ENCODE peak calls at places on chromosomes 12 and 14, in six cellular contexts. One of them, this sample, is unnamed.

GRCh38 chr14:28707814-28708213 is 58.8 kb upstream of the FOXG1 start:
- DNase-seq in putamen: peak
- DNase-seq in hepatocyte: no peak
- DNase-seq in OCI-LY7: no peak
- DNase-seq in stimulated activated CD4-positive, alpha-beta T cell treated with anti-CD3 and anti-CD28 coated beads, Interleukin-1b, Interleukin-23, amount 100 ng/mL, for 24 hours: no peak
- DNase-seq in GM04504: peak
- DNase-seq in this sample: no peak

GRCh38 chr14:96502621-96503251 is 554 bp downstream of the PAPOLA start:
- DNase-seq in putamen: peak
- DNase-seq in hepatocyte: peak
- DNase-seq in OCI-LY7: peak
- DNase-seq in stimulated activated CD4-positive, alpha-beta T cell treated with anti-CD3 and anti-CD28 coated beads, Interleukin-1b, Interleukin-23, amount 100 ng/mL, for 24 hours: peak
- DNase-seq in GM04504: no peak
- DNase-seq in this sample: peak

GRCh38 chr12:107405436-107405835 is 280.2 kb upstream of the PWP1 start:
- DNase-seq in putamen: no peak
- DNase-seq in hepatocyte: no peak
- DNase-seq in OCI-LY7: no peak
- DNase-seq in stimulated activated CD4-positive, alpha-beta T cell treated with anti-CD3 and anti-CD28 coated beads, Interleukin-1b, Interleukin-23, amount 100 ng/mL, for 24 hours: no peak
- DNase-seq in GM04504: no peak
- DNase-seq in this sample: no peak

GRCh38 chr12:130335517-130336392 is 1.9 kb upstream of the PIWIL1 start:
- DNase-seq in putamen: peak
- DNase-seq in hepatocyte: peak
- DNase-seq in OCI-LY7: peak
- DNase-seq in stimulated activated CD4-positive, alpha-beta T cell treated with anti-CD3 and anti-CD28 coated beads, Interleukin-1b, Interleukin-23, amount 100 ng/mL, for 24 hours: no peak
- DNase-seq in GM04504: peak
- DNase-seq in this sample: peak

GRCh38 chr14:55430024-55430690 is 10.3 kb downstream of the TBPL2 start:
- DNase-seq in putamen: no peak
- DNase-seq in hepatocyte: peak
- DNase-seq in OCI-LY7: peak
- DNase-seq in stimulated activated CD4-positive, alpha-beta T cell treated with anti-CD3 and anti-CD28 coated beads, Interleukin-1b, Interleukin-23, amount 100 ng/mL, for 24 hours: no peak
- DNase-seq in GM04504: peak
- DNase-seq in this sample: peak

GRCh38 chr14:92471919-92472318 is 41.7 kb upstream of the RIN3 start:
- DNase-seq in putamen: no peak
- DNase-seq in hepatocyte: peak
- DNase-seq in OCI-LY7: no peak
- DNase-seq in stimulated activated CD4-positive, alpha-beta T cell treated with anti-CD3 and anti-CD28 coated beads, Interleukin-1b, Interleukin-23, amount 100 ng/mL, for 24 hours: no peak
- DNase-seq in GM04504: peak
- DNase-seq in this sample: peak

GRCh38 chr14:102227184-102227964 is 77.6 kb downstream of the MOK start:
- DNase-seq in putamen: no peak
- DNase-seq in hepatocyte: no peak
- DNase-seq in OCI-LY7: no peak
- DNase-seq in stimulated activated CD4-positive, alpha-beta T cell treated with anti-CD3 and anti-CD28 coated beads, Interleukin-1b, Interleukin-23, amount 100 ng/mL, for 24 hours: no peak
- DNase-seq in GM04504: no peak
- DNase-seq in this sample: peak

GRCh38 chr12:20492251-20492728 is 124.0 kb downstream of the PDE3A start:
- DNase-seq in putamen: no peak
- DNase-seq in hepatocyte: no peak
- DNase-seq in OCI-LY7: no peak
- DNase-seq in stimulated activated CD4-positive, alpha-beta T cell treated with anti-CD3 and anti-CD28 coated beads, Interleukin-1b, Interleukin-23, amount 100 ng/mL, for 24 hours: no peak
- DNase-seq in GM04504: no peak
- DNase-seq in this sample: no peak

GRCh38 chr14:50599700-50600444 is 39.9 kb downstream of the ATL1 start:
- DNase-seq in putamen: peak
- DNase-seq in hepatocyte: peak
- DNase-seq in OCI-LY7: peak
- DNase-seq in stimulated activated CD4-positive, alpha-beta T cell treated with anti-CD3 and anti-CD28 coated beads, Interleukin-1b, Interleukin-23, amount 100 ng/mL, for 24 hours: no peak
- DNase-seq in GM04504: no peak
- DNase-seq in this sample: no peak

GRCh38 chr12:18969512-18969911 is 160.0 kb upstream of the PLEKHA5 start:
- DNase-seq in putamen: no peak
- DNase-seq in hepatocyte: no peak
- DNase-seq in OCI-LY7: no peak
- DNase-seq in stimulated activated CD4-positive, alpha-beta T cell treated with anti-CD3 and anti-CD28 coated beads, Interleukin-1b, Interleukin-23, amount 100 ng/mL, for 24 hours: no peak
- DNase-seq in GM04504: no peak
- DNase-seq in this sample: no peak

GRCh38 chr12:4250691-4251090 is 22.9 kb upstream of the CCND2 start:
- DNase-seq in putamen: no peak
- DNase-seq in hepatocyte: no peak
- DNase-seq in OCI-LY7: no peak
- DNase-seq in stimulated activated CD4-positive, alpha-beta T cell treated with anti-CD3 and anti-CD28 coated beads, Interleukin-1b, Interleukin-23, amount 100 ng/mL, for 24 hours: no peak
- DNase-seq in GM04504: no peak
- DNase-seq in this sample: no peak

GRCh38 chr12:104475269-104475668 is 18.5 kb downstream of the CHST11 start:
- DNase-seq in putamen: no peak
- DNase-seq in hepatocyte: no peak
- DNase-seq in OCI-LY7: no peak
- DNase-seq in stimulated activated CD4-positive, alpha-beta T cell treated with anti-CD3 and anti-CD28 coated beads, Interleukin-1b, Interleukin-23, amount 100 ng/mL, for 24 hours: no peak
- DNase-seq in GM04504: no peak
- DNase-seq in this sample: no peak

GRCh38 chr14:32560213-32560857 is 231.2 kb downstream of the AKAP6 start:
- DNase-seq in putamen: peak
- DNase-seq in hepatocyte: peak
- DNase-seq in OCI-LY7: peak
- DNase-seq in stimulated activated CD4-positive, alpha-beta T cell treated with anti-CD3 and anti-CD28 coated beads, Interleukin-1b, Interleukin-23, amount 100 ng/mL, for 24 hours: no peak
- DNase-seq in GM04504: peak
- DNase-seq in this sample: peak

GRCh38 chr14:75422169-75422568 is 5.7 kb upstream of the JDP2 start:
- DNase-seq in putamen: peak
- DNase-seq in hepatocyte: no peak
- DNase-seq in OCI-LY7: no peak
- DNase-seq in stimulated activated CD4-positive, alpha-beta T cell treated with anti-CD3 and anti-CD28 coated beads, Interleukin-1b, Interleukin-23, amount 100 ng/mL, for 24 hours: no peak
- DNase-seq in GM04504: peak
- DNase-seq in this sample: no peak